ENCODE peak calls at places on chromosomes 1 and 21, in four cellular contexts. Q, E, C and J are unnamed samples.

GRCh38 chr1:180507826-180508724 is 5.7 kb upstream of the ACBD6 start:
- DNase-seq in Q (peak), E (no peak), C (no peak), J (peak)

GRCh38 chr1:220803401-220804201 is 16.9 kb downstream of the MTARC1 start:
- DNase-seq in Q (peak), E (peak), C (peak), J (peak)

GRCh38 chr1:34037856-34038255 is 127.2 kb downstream of the CSMD2 start:
- DNase-seq in E (no peak), Q (no peak), C (no peak), J (no peak)

GRCh38 chr1:78015148-78015547 is 10.4 kb downstream of the DNAJB4 start:
- DNase-seq in E (no peak), Q (no peak), C (no peak), J (no peak)

GRCh38 chr21:36065497-36066036 is 4.3 kb upstream of the CBR1 start:
- DNase-seq in C (no peak), Q (peak), E (peak), J (peak)

GRCh38 chr1:174021611-174022079 is 512 bp downstream of the RC3H1 start:
- DNase-seq in C (peak), Q (peak), E (peak), J (peak)

GRCh38 chr1:79822053-79822452 is 815.5 kb upstream of the ADGRL4 start:
- DNase-seq in Q (no peak), E (no peak), C (no peak), J (no peak)

GRCh38 chr1:44425327-44426082 is 20.4 kb downstream of the RNF220 start:
- DNase-seq in E (no peak), Q (no peak), C (no peak), J (no peak)

GRCh38 chr1:201468844-201469644 is at the start of gene PHLDA3:
- DNase-seq in E (peak), C (no peak), Q (peak), J (peak)

GRCh38 chr1:77834771-77835334 is 53.6 kb upstream of the NEXN start:
- DNase-seq in Q (peak), C (no peak), E (peak), J (no peak)

GRCh38 chr21:43864313-43864805 is 664 bp upstream of the AGPAT3 start:
- DNase-seq in Q (no peak), C (no peak), E (peak), J (peak)

GRCh38 chr1:194225781-194226180 is 1039.4 kb upstream of the B3GALT2 start:
- DNase-seq in Q (no peak), C (peak), E (peak), J (peak)

GRCh38 chr1:201640624-201641023 is 101.7 kb downstream of the NAV1 start:
- DNase-seq in C (no peak), E (peak), Q (no peak), J (no peak)

GRCh38 chr1:67559222-67559700 is 125.7 kb upstream of the GADD45A start:
- DNase-seq in C (no peak), Q (peak), E (no peak), J (no peak)

GRCh38 chr21:42848932-42849758 is 30.2 kb downstream of the WDR4 start:
- DNase-seq in C (no peak), Q (no peak), E (no peak), J (no peak)

GRCh38 chr1:117566556-117566955 is 39.3 kb upstream of the TENT5C start:
- DNase-seq in E (no peak), Q (no peak), C (no peak), J (no peak)

GRCh38 chr1:5513891-5514515 is 478.2 kb downstream of the NPHP4 start:
- DNase-seq in Q (no peak), C (no peak), E (peak), J (no peak)

GRCh38 chr1:65260851-65261473 is 48.4 kb upstream of the DNAJC6 start:
- DNase-seq in Q (peak), C (no peak), E (no peak), J (peak)

GRCh38 chr1:229229137-229229720 is 41.7 kb upstream of the RAB4A start:
- DNase-seq in C (no peak), Q (no peak), E (no peak), J (no peak)

GRCh38 chr1:204709021-204709420 is 23.5 kb upstream of the LRRN2 start:
- DNase-seq in E (no peak), C (no peak), Q (no peak), J (no peak)

GRCh38 chr1:53606197-53607095 is 132.5 kb downstream of the GLIS1 start:
- DNase-seq in C (no peak), Q (no peak), E (no peak), J (no peak)

GRCh38 chr1:38308780-38309179 is 262.2 kb upstream of the POU3F1 start:
- DNase-seq in C (no peak), E (no peak), Q (no peak), J (no peak)

GRCh38 chr1:71502026-71502425 is 421.2 kb upstream of the ZRANB2 start:
- DNase-seq in C (no peak), E (no peak), Q (no peak), J (no peak)

GRCh38 chr1:178540646-178541045 is 27.7 kb downstream of the TEX35 start:
- DNase-seq in Q (peak), E (no peak), C (no peak), J (no peak)

GRCh38 chr21:25188639-25189038 is 418.6 kb downstream of the MRPL39 start:
- DNase-seq in C (no peak), E (no peak), Q (no peak), J (peak)

GRCh38 chr21:44527156-44527982 is 12.6 kb downstream of the KRTAP10-1 start:
- DNase-seq in Q (no peak), C (no peak), E (no peak), J (no peak)

GRCh38 chr21:26843912-26844257 is 1.3 kb downstream of the ADAMTS1 start:
- DNase-seq in E (no peak), Q (peak), C (no peak), J (no peak)

GRCh38 chr1:38991638-38992449 is 768 bp downstream of the AKIRIN1 start:
- DNase-seq in C (peak), E (peak), Q (peak), J (peak)

GRCh38 chr1:182629674-182630073 is 25.5 kb upstream of the RGS16 start:
- DNase-seq in C (peak), E (no peak), Q (no peak), J (peak)

GRCh38 chr1:243924188-243924587 is 74.1 kb upstream of the AKT3 start:
- DNase-seq in C (no peak), Q (peak), E (no peak), J (no peak)

GRCh38 chr1:192256674-192257334 is 60.0 kb upstream of the RGS21 start:
- DNase-seq in Q (no peak), E (no peak), C (no peak), J (no peak)

GRCh38 chr1:66725885-66726665 is 26.2 kb upstream of the DYNLT5 start:
- DNase-seq in Q (peak), C (peak), E (peak), J (peak)

GRCh38 chr1:16351449-16351993 is 759 bp downstream of the FBXO42 start:
- DNase-seq in C (peak), E (peak), Q (no peak), J (no peak)

GRCh38 chr21:45595574-45596295 is 47.8 kb upstream of the PCBP3 start:
- DNase-seq in Q (no peak), E (no peak), C (no peak), J (no peak)

GRCh38 chr1:87024936-87025537 is 110.6 kb downstream of the HS2ST1 start:
- DNase-seq in E (peak), Q (peak), C (peak), J (peak)
- TF ChIP-seq CTCF in E (peak), Q (peak), C (peak), J (peak)

DNA sequence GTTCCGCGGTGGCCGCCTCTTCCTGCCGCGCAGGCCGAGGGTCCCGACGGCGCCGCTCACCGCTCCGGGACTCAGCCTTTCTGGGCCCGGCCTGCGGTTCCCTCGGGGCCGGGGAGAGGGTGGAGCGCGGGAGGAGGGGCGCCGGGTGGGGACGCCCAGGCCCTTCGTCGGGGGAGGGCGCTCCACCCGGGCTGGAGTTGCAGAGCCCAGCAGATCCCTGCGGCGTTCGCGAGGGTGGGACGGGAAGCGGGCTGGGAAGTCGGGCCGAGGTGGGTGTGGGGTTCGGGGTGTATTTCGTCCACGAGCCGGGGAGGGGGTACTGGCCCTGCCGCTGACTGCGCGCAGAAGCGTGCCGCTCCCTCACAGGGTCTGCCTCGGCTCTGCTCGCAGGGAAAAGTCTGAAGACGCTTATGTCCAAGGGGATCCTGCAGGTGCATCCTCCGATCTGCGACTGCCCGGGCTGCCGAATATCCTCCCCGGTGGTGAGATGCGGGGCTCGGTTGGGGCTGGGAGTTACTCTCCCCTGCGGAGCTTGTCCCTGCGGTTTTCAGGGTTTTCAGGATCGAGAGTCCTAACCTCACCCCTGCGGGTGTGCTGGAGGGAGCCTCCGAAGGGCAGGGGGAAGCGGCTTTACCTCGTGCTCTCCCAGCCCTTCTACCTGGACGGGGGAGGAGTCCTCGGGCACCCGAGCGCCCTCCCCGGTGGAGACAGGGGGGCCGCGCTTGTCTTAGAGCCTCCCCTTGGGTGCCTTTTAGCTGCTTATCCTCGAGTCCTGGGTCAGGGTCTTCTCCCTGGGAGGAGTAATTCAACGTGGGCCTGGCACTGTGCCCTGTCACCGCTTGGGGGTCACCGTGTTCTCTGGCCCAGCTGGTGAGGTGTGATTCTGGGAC is 2.1 kb downstream of the SAMD11 start:
- DNase-seq in E (no peak), Q (no peak), C (no peak), J (no peak)
- TF ChIP-seq CTCF in E (no peak), Q (no peak), C (no peak), J (no peak)

GRCh38 chr1:232748910-232749368 is 56.3 kb upstream of the MAP10 start:
- DNase-seq in E (no peak), Q (no peak), C (no peak), J (no peak)
- TF ChIP-seq CTCF in E (no peak), Q (no peak), C (no peak), J (no peak)

GRCh38 chr1:223175032-223175431 is 32.0 kb upstream of the TLR5 start:
- DNase-seq in E (no peak), Q (no peak), C (no peak), J (no peak)
- TF ChIP-seq CTCF in E (no peak), Q (peak), C (no peak), J (no peak)